ENCODE peak calls at places on chromosomes 1 and 21, in four cellular contexts. P, B, A and Y are unnamed samples.

GRCh38 chr1:243598433-243598832 is 251.6 kb downstream of the AKT3 start:
- DNase-seq in B (no peak), P (peak; percentile 94), A (no peak), Y (peak; percentile 35)

GRCh38 chr1:26721669-26722355 is 26.0 kb downstream of the ARID1A start:
- DNase-seq in A (no peak), P (peak; percentile 21), B (no peak), Y (peak; percentile 28)

GRCh38 chr1:109759513-109760334 is 4.0 kb downstream of the EPS8L3 start:
- DNase-seq in P (no peak), A (no peak), B (no peak), Y (no peak)

GRCh38 chr1:154961207-154961496 is 430 bp downstream of the PYGO2 start:
- DNase-seq in A (peak; percentile 78), P (no peak), B (peak; percentile 76), Y (no peak)

GRCh38 chr1:7768583-7768982 is 2.5 kb upstream of the VAMP3 start:
- DNase-seq in P (no peak), B (no peak), A (no peak), Y (no peak)

GRCh38 chr1:225460737-225461532 is 33.1 kb upstream of the LBR start:
- DNase-seq in P (peak; percentile 35), B (peak; percentile 53), A (no peak), Y (peak; percentile 30)

GRCh38 chr21:45990741-45991605 is 9.4 kb downstream of the COL6A1 start:
- DNase-seq in A (no peak), B (no peak), P (no peak), Y (no peak)

GRCh38 chr21:45049725-45050359 is 24.5 kb upstream of the ADARB1 start:
- DNase-seq in A (no peak), B (no peak), P (no peak), Y (no peak)

GRCh38 chr1:184827600-184828368 is 73.1 kb upstream of the EDEM3 start:
- DNase-seq in P (peak; percentile 88), B (no peak), A (no peak), Y (no peak)